ENCODE peak calls at places on chromosomes 1 and 21, in five cellular contexts. One of them, this sample, is unnamed.

GRCh38 chr1:36300526-36300925 is 5.6 kb upstream of the SH3D21 start:
- DNase-seq in HepG2: no peak
- DNase-seq in A549: no peak
- DNase-seq in sigmoid colon: no peak
- DNase-seq in ovary: no peak
- DNase-seq in this sample: no peak

GRCh38 chr1:236209185-236209584 is 66.8 kb downstream of the GPR137B start:
- DNase-seq in HepG2: no peak
- DNase-seq in A549: no peak
- DNase-seq in sigmoid colon: no peak
- DNase-seq in ovary: no peak
- DNase-seq in this sample: no peak

GRCh38 chr1:25195835-25196234 is 36.5 kb downstream of the SYF2 start:
- DNase-seq in HepG2: no peak
- DNase-seq in A549: no peak
- DNase-seq in sigmoid colon: no peak
- DNase-seq in ovary: no peak
- DNase-seq in this sample: no peak

GRCh38 chr1:6506210-6507036 is 15.0 kb upstream of the PLEKHG5 start:
- DNase-seq in HepG2: no peak
- DNase-seq in A549: no peak
- DNase-seq in sigmoid colon: no peak
- DNase-seq in ovary: no peak
- DNase-seq in this sample: no peak

GRCh38 chr1:219296430-219296850 is 122.8 kb downstream of the LYPLAL1 start:
- DNase-seq in HepG2: no peak
- DNase-seq in A549: no peak
- DNase-seq in sigmoid colon: no peak
- DNase-seq in ovary: no peak
- DNase-seq in this sample: no peak

GRCh38 chr1:9942399-9942938 is 722 bp downstream of the LZIC start:
- DNase-seq in HepG2: peak; percentile 58
- DNase-seq in A549: peak; percentile 44
- DNase-seq in sigmoid colon: no peak
- DNase-seq in ovary: no peak
- DNase-seq in this sample: no peak

GRCh38 chr21:17442174-17442573 is 70.7 kb upstream of the CXADR start:
- DNase-seq in HepG2: no peak
- DNase-seq in A549: no peak
- DNase-seq in sigmoid colon: no peak
- DNase-seq in ovary: no peak
- DNase-seq in this sample: no peak

GRCh38 chr1:1540817-1541628 is 599 bp upstream of the TMEM240 start:
- DNase-seq in HepG2: no peak
- DNase-seq in A549: no peak
- DNase-seq in sigmoid colon: no peak
- DNase-seq in ovary: no peak
- DNase-seq in this sample: no peak

GRCh38 chr1:147072371-147073061 is 99.8 kb downstream of the PRKAB2 start:
- DNase-seq in HepG2: no peak
- DNase-seq in A549: no peak
- DNase-seq in sigmoid colon: peak; percentile 54
- DNase-seq in ovary: no peak
- DNase-seq in this sample: no peak

GRCh38 chr1:51236548-51237312 is 657 bp downstream of the RNF11 start:
- DNase-seq in HepG2: no peak
- DNase-seq in A549: no peak
- DNase-seq in sigmoid colon: peak; percentile 76
- DNase-seq in ovary: peak; percentile 69
- DNase-seq in this sample: no peak

GRCh38 chr1:68010094-68010493 is 40.3 kb downstream of the DIRAS3 start:
- DNase-seq in HepG2: no peak
- DNase-seq in A549: no peak
- DNase-seq in sigmoid colon: no peak
- DNase-seq in ovary: no peak
- DNase-seq in this sample: no peak

GRCh38 chr1:161200992-161201827 is 957 bp upstream of the NDUFS2 start:
- DNase-seq in HepG2: no peak
- DNase-seq in A549: no peak
- DNase-seq in sigmoid colon: peak; percentile 90
- DNase-seq in ovary: peak; percentile 83
- DNase-seq in this sample: no peak

GRCh38 chr1:155254228-155254713 is 1.0 kb downstream of the ENTREP3 start:
- DNase-seq in HepG2: no peak
- DNase-seq in A549: no peak
- DNase-seq in sigmoid colon: no peak
- DNase-seq in ovary: no peak
- DNase-seq in this sample: no peak

GRCh38 chr1:41343790-41344679 is 17.2 kb upstream of the FOXO6 start:
- DNase-seq in HepG2: no peak
- DNase-seq in A549: no peak
- DNase-seq in sigmoid colon: no peak
- DNase-seq in ovary: no peak
- DNase-seq in this sample: no peak

GRCh38 chr21:42392731-42393442 is 3.0 kb downstream of the TMPRSS3 start:
- DNase-seq in HepG2: peak; percentile 23
- DNase-seq in A549: no peak
- DNase-seq in sigmoid colon: no peak
- DNase-seq in ovary: no peak
- DNase-seq in this sample: no peak

GRCh38 chr21:38999148-38999547 is 184.1 kb downstream of the PSMG1 start:
- DNase-seq in HepG2: no peak
- DNase-seq in A549: no peak
- DNase-seq in sigmoid colon: no peak
- DNase-seq in ovary: no peak
- DNase-seq in this sample: no peak
- TF ChIP-seq EP300 in HepG2: no peak
- TF ChIP-seq EP300 in A549: no peak
- TF ChIP-seq EP300 in sigmoid colon: no peak
- TF ChIP-seq EP300 in ovary: no peak
- TF ChIP-seq EP300 in this sample: no peak

GRCh38 chr1:66443793-66444192 is 90.2 kb upstream of the SGIP1 start:
- DNase-seq in HepG2: no peak
- DNase-seq in A549: no peak
- DNase-seq in sigmoid colon: no peak
- DNase-seq in ovary: no peak
- DNase-seq in this sample: no peak

GRCh38 chr1:66444438-66445265 is 89.3 kb upstream of the SGIP1 start:
- DNase-seq in HepG2: no peak
- DNase-seq in A549: no peak
- DNase-seq in sigmoid colon: no peak
- DNase-seq in ovary: no peak
- DNase-seq in this sample: no peak

GRCh38 chr1:66450043-66450514 is 83.9 kb upstream of the SGIP1 start:
- DNase-seq in HepG2: no peak
- DNase-seq in A549: no peak
- DNase-seq in sigmoid colon: no peak
- DNase-seq in ovary: no peak
- DNase-seq in this sample: no peak

GRCh38 chr1:66445492-66446181 is 88.3 kb upstream of the SGIP1 start:
- DNase-seq in HepG2: no peak
- DNase-seq in A549: no peak
- DNase-seq in sigmoid colon: no peak
- DNase-seq in ovary: no peak
- DNase-seq in this sample: peak; percentile 49

GRCh38 chr1:66446261-66447001 is 87.5 kb upstream of the SGIP1 start:
- DNase-seq in HepG2: peak; percentile 47
- DNase-seq in A549: peak; percentile 68
- DNase-seq in sigmoid colon: no peak
- DNase-seq in ovary: no peak
- DNase-seq in this sample: no peak
- TF ChIP-seq POLR2A in HepG2: no peak
- TF ChIP-seq POLR2A in A549: no peak
- TF ChIP-seq POLR2A in sigmoid colon: no peak
- TF ChIP-seq POLR2A in ovary: no peak
- TF ChIP-seq POLR2A in this sample: no peak

GRCh38 chr1:83994111-83994510 is 4.8 kb downstream of the TTLL7 start:
- DNase-seq in HepG2: no peak
- DNase-seq in A549: no peak
- DNase-seq in sigmoid colon: no peak
- DNase-seq in ovary: no peak
- DNase-seq in this sample: no peak

GRCh38 chr1:83998205-83998598 is 730 bp downstream of the TTLL7 start:
- DNase-seq in HepG2: no peak
- DNase-seq in A549: no peak
- DNase-seq in sigmoid colon: no peak
- DNase-seq in ovary: no peak
- DNase-seq in this sample: no peak

GRCh38 chr1:83995649-83996048 is 3.3 kb downstream of the TTLL7 start:
- DNase-seq in HepG2: no peak
- DNase-seq in A549: no peak
- DNase-seq in sigmoid colon: no peak
- DNase-seq in ovary: no peak
- DNase-seq in this sample: no peak

GRCh38 chr1:83996621-83997020 is 2.3 kb downstream of the TTLL7 start:
- DNase-seq in HepG2: no peak
- DNase-seq in A549: no peak
- DNase-seq in sigmoid colon: no peak
- DNase-seq in ovary: no peak
- DNase-seq in this sample: no peak

DNA sequence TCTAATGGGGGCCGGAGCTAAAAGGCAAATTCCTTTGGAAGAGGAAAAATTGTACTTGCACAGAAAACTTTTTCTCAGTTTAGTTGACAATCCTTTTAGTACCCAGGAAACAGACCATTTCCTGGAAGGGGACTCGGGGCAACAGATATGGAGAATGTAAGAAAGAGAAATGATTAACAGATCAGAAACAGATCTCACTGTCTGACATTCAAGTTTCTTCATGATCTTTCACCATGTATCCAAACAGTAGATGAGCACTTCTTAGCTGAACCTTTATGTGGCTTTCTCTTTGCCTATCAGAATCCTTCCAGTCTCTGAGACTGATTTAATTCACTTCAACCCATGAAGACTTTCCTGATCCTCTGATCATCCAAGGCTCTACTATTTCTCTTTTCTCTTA is 2.8 kb downstream of the TTLL7 start:
- DNase-seq in HepG2: no peak
- DNase-seq in A549: no peak
- DNase-seq in sigmoid colon: no peak
- DNase-seq in ovary: no peak
- DNase-seq in this sample: no peak
- H3K4me3 ChIP-seq in HepG2: no peak overlapping the region
- H3K4me3 ChIP-seq in A549: no peak overlapping the region
- H3K4me3 ChIP-seq in sigmoid colon: no peak overlapping the region
- H3K4me3 ChIP-seq in ovary: no peak overlapping the region
- H3K4me3 ChIP-seq in this sample: no peak overlapping the region

DNA sequence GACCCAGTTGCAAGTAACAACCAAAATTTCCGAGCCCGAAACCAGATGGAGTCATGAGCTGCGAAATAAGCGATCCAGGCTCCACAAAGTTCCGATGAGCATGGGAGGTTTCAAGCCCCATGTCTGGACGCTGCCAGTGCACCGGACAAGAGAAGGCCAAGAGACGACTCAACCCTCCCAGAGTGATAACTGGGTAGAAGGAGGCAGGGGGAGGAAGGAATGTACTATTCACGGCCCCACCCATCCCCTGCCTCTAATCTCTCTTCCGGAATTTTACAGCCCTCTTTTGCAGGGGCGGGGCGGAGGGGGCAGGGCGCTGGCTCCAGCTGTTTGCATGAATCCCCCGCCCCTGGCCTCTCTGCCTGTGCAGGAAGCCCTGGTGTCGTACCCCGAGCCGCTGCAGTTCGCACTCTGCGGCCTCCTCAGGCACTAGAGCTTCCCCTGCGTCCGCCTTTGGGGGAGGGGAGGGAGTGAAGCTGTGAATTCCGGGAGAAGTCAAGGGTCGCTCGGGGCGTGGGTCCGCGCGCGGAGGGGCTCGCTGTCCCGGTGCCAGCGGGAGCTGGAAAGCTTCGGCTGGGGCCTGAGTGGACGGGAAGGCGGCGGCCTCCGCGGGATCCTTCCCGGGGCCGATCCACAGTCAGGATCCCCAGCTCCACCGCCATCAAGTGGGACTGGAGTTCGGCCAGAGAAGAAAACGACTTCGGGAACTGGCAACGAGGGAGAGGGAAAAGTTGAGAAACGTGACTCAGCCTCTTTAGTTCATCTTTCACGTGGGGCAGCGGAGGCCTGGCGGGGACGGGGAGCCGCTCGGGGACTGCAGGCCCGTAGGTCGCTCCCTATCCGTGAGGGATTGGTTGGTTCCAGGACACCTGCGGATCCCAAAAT is 6.3 kb upstream of the PTP4A2 start:
- DNase-seq in HepG2: peak; percentile 46
- DNase-seq in A549: peak; percentile 97
- DNase-seq in sigmoid colon: peak; percentile 95
- DNase-seq in ovary: peak; percentile 93
- DNase-seq in this sample: peak; percentile 94
- TF ChIP-seq EP300 in HepG2: no peak
- TF ChIP-seq EP300 in A549: peak; percentile 32
- TF ChIP-seq EP300 in sigmoid colon: no peak
- TF ChIP-seq EP300 in ovary: no peak
- TF ChIP-seq EP300 in this sample: no peak

GRCh38 chr21:15730484-15731242 is 881 bp downstream of the USP25 start:
- DNase-seq in HepG2: no peak
- DNase-seq in A549: no peak
- DNase-seq in sigmoid colon: no peak
- DNase-seq in ovary: peak; percentile 50
- DNase-seq in this sample: no peak

GRCh38 chr21:15731243-15731613 is 1.4 kb downstream of the USP25 start:
- DNase-seq in HepG2: peak; percentile 25
- DNase-seq in A549: no peak
- DNase-seq in sigmoid colon: no peak
- DNase-seq in ovary: no peak
- DNase-seq in this sample: no peak

GRCh38 chr21:15728046-15728445 is 1.7 kb upstream of the USP25 start:
- DNase-seq in HepG2: no peak
- DNase-seq in A549: no peak
- DNase-seq in sigmoid colon: no peak
- DNase-seq in ovary: no peak
- DNase-seq in this sample: no peak

GRCh38 chr21:15729346-15729673 is 472 bp upstream of the USP25 start:
- DNase-seq in HepG2: no peak
- DNase-seq in A549: no peak
- DNase-seq in sigmoid colon: no peak
- DNase-seq in ovary: no peak
- DNase-seq in this sample: no peak

DNA sequence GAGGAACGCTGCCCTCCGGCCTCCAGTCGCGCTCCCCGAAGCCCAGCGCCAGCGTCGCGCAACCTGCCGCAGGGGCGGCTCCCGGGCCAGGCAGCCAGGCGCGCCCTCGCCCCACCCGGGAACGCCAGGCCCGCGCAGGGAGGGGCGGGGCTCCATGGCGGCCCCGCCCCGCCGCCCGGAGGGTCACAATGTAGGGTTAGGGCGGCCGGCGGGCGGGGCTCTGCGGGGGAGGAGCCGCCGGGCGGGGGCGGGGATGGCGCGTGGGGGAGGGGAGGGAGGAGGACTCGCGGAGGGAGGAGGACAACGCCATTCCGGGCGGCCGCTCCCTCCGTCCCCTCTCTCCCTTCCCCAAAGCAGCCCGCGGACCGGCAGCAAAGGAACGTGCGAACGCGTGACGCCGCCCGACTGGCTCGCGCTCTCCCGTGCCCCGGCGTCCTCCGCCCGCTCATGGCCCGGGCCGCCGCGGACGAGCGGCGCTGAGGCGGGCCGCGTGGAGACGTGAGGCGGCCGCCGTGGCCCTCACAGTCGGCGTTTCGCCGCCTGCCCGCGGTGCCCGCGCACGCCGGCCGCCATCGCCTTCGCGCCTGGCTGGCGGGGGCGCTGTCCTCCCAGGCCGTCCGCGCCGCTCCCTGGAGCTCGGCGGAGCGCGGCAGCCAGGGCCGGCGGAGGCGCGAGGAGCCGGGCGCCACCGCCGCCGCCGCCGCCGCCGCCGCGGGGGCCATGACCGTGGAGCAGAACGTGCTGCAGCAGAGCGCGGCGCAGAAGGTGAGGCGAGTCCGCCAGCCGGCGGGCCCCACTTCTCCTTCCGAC is at the start of gene USP25:
- DNase-seq in HepG2: peak; percentile 68
- DNase-seq in A549: peak; percentile 80
- DNase-seq in sigmoid colon: peak; percentile 96
- DNase-seq in ovary: peak; percentile 94
- DNase-seq in this sample: peak; percentile 94
- TF ChIP-seq POLR2A in HepG2: peak; percentile 92
- TF ChIP-seq POLR2A in A549: peak; percentile 89
- TF ChIP-seq POLR2A in sigmoid colon: no peak
- TF ChIP-seq POLR2A in ovary: peak; percentile 61
- TF ChIP-seq POLR2A in this sample: peak; percentile 95

This sample was measured in upper lobe of left lung.